ENCODE peak calls at places on chromosomes 16 and 17, in five cellular contexts. W, J, T, V and S are unnamed samples.

GRCh38 chr17:38559880-38560230 is 45.9 kb downstream of the SRCIN1 start:
- DNase-seq in J (no peak), T (no peak), V (no peak), W (no peak), S (no peak)

GRCh38 chr17:82338858-82339633 is 5.5 kb upstream of the SECTM1 start:
- DNase-seq in W (peak), J (no peak), T (no peak), V (peak), S (no peak)

GRCh38 chr16:3612510-3613466 is 1.4 kb upstream of the SLX4 start:
- DNase-seq in J (no peak), T (no peak), W (no peak), V (no peak), S (no peak)

GRCh38 chr17:82330322-82331239 is 3.0 kb downstream of the SECTM1 start:
- DNase-seq in T (peak), J (no peak), V (no peak), W (no peak), S (peak)

GRCh38 chr17:50129303-50129945 is 536 bp downstream of the SAMD14 start:
- DNase-seq in T (peak), J (no peak), V (no peak), W (no peak), S (no peak)

GRCh38 chr16:88023366-88023765 is 72.1 kb downstream of the BANP start:
- DNase-seq in V (no peak), W (no peak), J (no peak), T (no peak), S (no peak)

GRCh38 chr17:82878545-82878944 is 38.7 kb upstream of the ZNF750 start:
- DNase-seq in V (no peak), W (peak), J (no peak), T (no peak), S (no peak)

GRCh38 chr16:80006175-80006895 is 405.8 kb upstream of the MAF start:
- DNase-seq in W (peak), T (no peak), V (peak), J (no peak), S (no peak)

GRCh38 chr17:19755392-19755791 is 7.3 kb upstream of the ALDH3A1 start:
- DNase-seq in W (no peak), J (no peak), T (no peak), V (no peak), S (no peak)

GRCh38 chr16:66902648-66903543 is 15.8 kb downstream of the CDH16 start:
- DNase-seq in W (peak), V (no peak), J (no peak), T (peak), S (peak)

GRCh38 chr17:65057520-65058075 is 1.1 kb upstream of the GNA13 start:
- DNase-seq in V (no peak), T (no peak), W (no peak), J (peak), S (no peak)

GRCh38 chr16:66979011-66979717 is 9.2 kb upstream of the CES4A start:
- DNase-seq in W (peak), T (no peak), V (no peak), J (no peak), S (no peak)

GRCh38 chr17:6753565-6753964 is 2.3 kb upstream of the XAF1 start:
- DNase-seq in W (no peak), J (no peak), V (no peak), T (no peak), S (no peak)

GRCh38 chr17:63039342-63039741 is 73.3 kb downstream of the TANC2 start:
- DNase-seq in W (no peak), V (no peak), T (no peak), J (no peak), S (no peak)

GRCh38 chr17:78294776-78295175 is 63.3 kb downstream of the TMEM235 start:
- DNase-seq in V (peak), J (no peak), W (no peak), T (no peak), S (no peak)

GRCh38 chr17:59493867-59494266 is 71.5 kb upstream of the DHX40 start:
- DNase-seq in T (peak), W (no peak), J (no peak), V (no peak), S (no peak)

GRCh38 chr16:15547768-15548096 is 95.2 kb downstream of the MARF1 start:
- DNase-seq in W (no peak), J (no peak), V (no peak), T (no peak), S (no peak)

GRCh38 chr17:79987187-79987889 is 48.3 kb downstream of the TBC1D16 start:
- DNase-seq in T (no peak), V (no peak), J (no peak), W (no peak), S (no peak)

GRCh38 chr17:55693244-55694216 is 29.1 kb downstream of the TMEM100 start:
- DNase-seq in J (no peak), W (peak), V (no peak), T (peak), S (no peak)

GRCh38 chr16:78789556-78789955 is 690.1 kb downstream of the WWOX start:
- DNase-seq in W (no peak), V (no peak), T (no peak), J (no peak), S (no peak)

GRCh38 chr17:72733619-72734282 is 358.7 kb downstream of the SLC39A11 start:
- DNase-seq in W (no peak), T (no peak), J (no peak), V (no peak), S (no peak)

GRCh38 chr17:21199311-21199710 is 14.7 kb downstream of the TMEM11 start:
- DNase-seq in V (peak), J (no peak), T (no peak), W (no peak), S (no peak)

GRCh38 chr17:15343749-15344148 is 2.4 kb upstream of the TEKT3 start:
- DNase-seq in V (peak), J (no peak), W (no peak), T (no peak), S (no peak)

GRCh38 chr16:87067890-87068289 is 249.3 kb downstream of the C16orf95 start:
- DNase-seq in J (no peak), V (no peak), W (no peak), T (no peak), S (no peak)

GRCh38 chr16:23171234-23171948 is 11.2 kb upstream of the SCNN1G start:
- DNase-seq in J (no peak), T (no peak), W (no peak), V (no peak), S (no peak)

GRCh38 chr16:70151941-70152509 is 21.6 kb upstream of the CLEC18C start:
- DNase-seq in V (no peak), J (no peak), W (no peak), T (no peak), S (peak)

GRCh38 chr16:322476-323143 is 29.9 kb downstream of the AXIN1 start:
- DNase-seq in W (no peak), V (no peak), T (no peak), J (no peak), S (no peak)

GRCh38 chr16:29662729-29663019 is 373 bp upstream of the SPN start:
- DNase-seq in V (no peak), T (no peak), W (no peak), J (peak), S (no peak)

GRCh38 chr17:64074704-64075484 is 54.5 kb upstream of the ICAM2 start:
- DNase-seq in J (no peak), V (no peak), T (no peak), W (no peak), S (no peak)

GRCh38 chr16:60648260-60648659 is 1388.0 kb downstream of the CDH8 start:
- DNase-seq in W (no peak), T (no peak), V (no peak), J (no peak), S (no peak)

GRCh38 chr17:5705081-5705875 is 121.0 kb upstream of the NLRP1 start:
- DNase-seq in V (no peak), T (peak), W (no peak), J (peak), S (no peak)

GRCh38 chr16:70746040-70746707 is 54.8 kb downstream of the VAC14 start:
- DNase-seq in T (peak), W (peak), J (no peak), V (peak), S (no peak)

GRCh38 chr17:18235743-18236256 is 10.4 kb downstream of the LLGL1 start:
- DNase-seq in V (peak), T (no peak), W (no peak), J (peak), S (peak)

GRCh38 chr16:81623365-81624102 is 155.6 kb upstream of the PLCG2 start:
- DNase-seq in J (peak), V (no peak), W (no peak), T (peak), S (no peak)

GRCh38 chr17:41340496-41340895 is 10.1 kb downstream of the KRT33A start:
- DNase-seq in V (no peak), T (no peak), J (no peak), W (no peak), S (no peak)

GRCh38 chr17:38341035-38341721 is 2.6 kb downstream of the GPR179 start:
- DNase-seq in J (no peak), V (no peak), W (peak), T (peak), S (no peak)

GRCh38 chr16:11100239-11100750 is 155.7 kb downstream of the SOCS1 start:
- DNase-seq in T (no peak), V (peak), J (peak), W (peak), S (peak)

GRCh38 chr17:74467221-74467951 is 952 bp downstream of the CD300A start:
- DNase-seq in J (peak), T (no peak), W (peak), V (no peak), S (no peak)